ENCODE peak calls at places on chromosomes 6 and 20, in six cellular contexts. I is GM10248, T is psoas muscle, W is right atrium auricular region, Y is endothelial cell, U is NCI-H187 treated with DMSO at 0.1 percent for 48 hours. F is an unnamed sample.

GRCh38 chr6:3981917-3982316 is 97.0 kb downstream of the FAM217A start:
- DNase-seq in Y (no peak), W (no peak), I (no peak), U (no peak), T (no peak), F (no peak)

GRCh38 chr20:52859156-52859887 is 112.8 kb upstream of the TSHZ2 start:
- DNase-seq in T (peak; percentile 13), I (no peak), U (no peak), W (no peak), Y (no peak), F (no peak)

GRCh38 chr6:144297498-144298166 is 12.5 kb downstream of the UTRN start:
- DNase-seq in Y (no peak), I (no peak), U (no peak), W (no peak), T (no peak), F (no peak)

GRCh38 chr6:148619891-148620290 is 126.9 kb upstream of the UST start:
- DNase-seq in T (no peak), U (no peak), W (no peak), I (no peak), Y (no peak), F (no peak)

GRCh38 chr6:38136547-38136946 is 317.0 kb downstream of the ZFAND3 start:
- DNase-seq in T (no peak), W (no peak), U (no peak), Y (no peak), I (no peak), F (no peak)

GRCh38 chr20:44650777-44651493 is 564 bp downstream of the ADA start:
- DNase-seq in T (peak; percentile 42), I (no peak), Y (no peak), U (no peak), W (no peak), F (no peak)

GRCh38 chr6:136956590-136957573 is 34.8 kb downstream of the SLC35D3 start:
- DNase-seq in Y (peak; percentile 58), W (no peak), I (no peak), U (no peak), T (no peak), F (no peak)

GRCh38 chr6:132830236-132830799 is 15.9 kb downstream of the RPS12 start:
- DNase-seq in U (peak; percentile 10), Y (no peak), T (no peak), I (no peak), W (no peak), F (no peak)

GRCh38 chr6:146289816-146290588 is 253.6 kb upstream of the RAB32 start:
- DNase-seq in Y (no peak), U (no peak), I (no peak), T (no peak), W (no peak), F (no peak)

F was measured in vagina.